ENCODE peak calls at places on chromosomes 3 and 15, in five cellular contexts. D, X, P, J and Q are unnamed samples. For H3K36me3, the result is how much of the 10 kb centered on the place peaks cover.

GRCh38 chr3:3753416-3753815 is 45.8 kb upstream of the LRRN1 start:
- DNase-seq in D (no peak), X (no peak), P (no peak), J (no peak), Q (no peak)

GRCh38 chr3:133792171-133792763 is 13.3 kb upstream of the SRPRB start:
- DNase-seq in D (peak), X (peak), P (peak), J (no peak), Q (peak)

GRCh38 chr15:36545451-36545992 is 33.9 kb upstream of the CDIN1 start:
- DNase-seq in D (no peak), X (no peak), P (no peak), J (no peak), Q (no peak)

GRCh38 chr3:172009736-172010254 is 29.6 kb upstream of the FNDC3B start:
- DNase-seq in D (no peak), X (no peak), P (no peak), J (no peak), Q (no peak)

GRCh38 chr3:180755553-180755952 is 76.3 kb upstream of the CCDC39 start:
- DNase-seq in D (no peak), X (no peak), P (no peak), J (no peak), Q (no peak)

GRCh38 chr15:36126194-36126593 is 453.2 kb upstream of the CDIN1 start:
- DNase-seq in D (no peak), X (no peak), P (no peak), J (no peak), Q (no peak)

GRCh38 chr15:90648137-90649070 is 68.7 kb upstream of the BLM start:
- DNase-seq in D (peak), X (peak), P (peak), J (peak), Q (peak)

GRCh38 chr3:122568755-122569154 is 4.6 kb downstream of the DTX3L start:
- DNase-seq in D (no peak), X (no peak), P (no peak), J (no peak), Q (no peak)

GRCh38 chr3:50246517-50246954 is 10.5 kb downstream of the GNAI2 start:
- DNase-seq in D (no peak), X (peak), P (peak), J (no peak), Q (peak)

GRCh38 chr3:134353171-134353825 is 20.9 kb downstream of the AMOTL2 start:
- DNase-seq in D (no peak), X (no peak), P (no peak), J (no peak), Q (peak)

GRCh38 chr15:78069052-78069414 is 8.5 kb downstream of the TBC1D2B start:
- DNase-seq in D (no peak), X (no peak), P (no peak), J (no peak), Q (no peak)

GRCh38 chr3:171393032-171393744 is 67.0 kb downstream of the TNIK start:
- DNase-seq in D (no peak), X (peak), P (peak), J (no peak), Q (no peak)

GRCh38 chr3:64190517-64191515 is 34.5 kb downstream of the PRICKLE2 start:
- DNase-seq in D (no peak), X (peak), P (peak), J (no peak), Q (peak)

GRCh38 chr3:13420051-13420816 is at the start of gene NUP210:
- DNase-seq in D (peak), X (no peak), P (no peak), J (peak), Q (no peak)

GRCh38 chr3:40044487-40044886 is 235.1 kb downstream of the MYRIP start:
- DNase-seq in D (no peak), X (no peak), P (peak), J (no peak), Q (peak)

GRCh38 chr3:89504432-89504831 is 397.0 kb downstream of the EPHA3 start:
- DNase-seq in D (no peak), X (no peak), P (no peak), J (no peak), Q (no peak)

GRCh38 chr3:193134895-193135294 is 106.1 kb upstream of the PLAAT1 start:
- DNase-seq in D (no peak), X (peak), P (peak), J (no peak), Q (peak)

GRCh38 chr15:61517776-61518175 is 288.7 kb upstream of the RORA start:
- DNase-seq in D (no peak), X (no peak), P (no peak), J (no peak), Q (peak)

GRCh38 chr3:102511168-102511567 is 76.4 kb downstream of the ZPLD1 start:
- DNase-seq in D (no peak), X (no peak), P (no peak), J (no peak), Q (no peak)

GRCh38 chr3:108181172-108181571 is 41.1 kb downstream of the IFT57 start:
- DNase-seq in D (no peak), X (no peak), P (no peak), J (no peak), Q (no peak)

GRCh38 chr3:182740710-182741109 is 52.6 kb upstream of the ATP11B start:
- DNase-seq in D (no peak), X (no peak), P (no peak), J (no peak), Q (peak)

GRCh38 chr3:171458056-171458856 is 1.9 kb downstream of the TNIK start:
- DNase-seq in D (peak), X (no peak), P (peak), J (no peak), Q (no peak)

GRCh38 chr15:66094331-66094730 is 159.2 kb downstream of the MEGF11 start:
- DNase-seq in D (no peak), X (no peak), P (no peak), J (no peak), Q (no peak)

GRCh38 chr3:18655827-18656226 is 230.7 kb upstream of the SATB1 start:
- DNase-seq in D (no peak), X (no peak), P (no peak), J (no peak), Q (no peak)

GRCh38 chr3:18126772-18127171 is 298.4 kb downstream of the SATB1 start:
- DNase-seq in D (no peak), X (no peak), P (no peak), J (no peak), Q (no peak)

GRCh38 chr3:40073310-40074007 is 236.0 kb upstream of the EIF1B start:
- DNase-seq in D (no peak), X (no peak), P (no peak), J (no peak), Q (peak)

GRCh38 chr3:76724075-76724474 is 315.8 kb upstream of the ROBO2 start:
- DNase-seq in D (no peak), X (no peak), P (no peak), J (no peak), Q (no peak)

GRCh38 chr3:182118081-182118480 is 406.4 kb downstream of the SOX2 start:
- DNase-seq in D (no peak), X (no peak), P (peak), J (no peak), Q (no peak)

GRCh38 chr3:65398953-65399352 is 639.8 kb downstream of the MAGI1 start:
- DNase-seq in D (no peak), X (peak), P (peak), J (no peak), Q (no peak)

DNA sequence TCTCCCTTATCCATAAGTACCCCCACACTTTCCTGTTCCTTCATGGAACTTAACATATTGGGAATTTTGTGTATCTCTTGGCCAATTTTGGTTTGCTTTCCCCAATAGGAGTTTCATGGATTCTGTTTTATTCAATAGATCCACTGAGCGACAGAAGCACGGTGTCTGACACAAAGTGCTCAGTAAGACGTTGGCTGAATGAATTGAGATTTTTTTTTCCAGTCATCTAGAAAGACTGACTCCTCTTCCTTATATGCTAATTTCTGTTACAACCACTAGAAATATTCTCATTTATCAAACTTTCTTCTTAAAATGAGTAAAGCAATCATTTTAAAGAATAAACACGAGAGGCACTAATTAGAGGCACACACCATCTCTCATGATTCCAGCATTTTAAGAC is 48.1 kb downstream of the UBP1 start:
- DNase-seq in D (no peak), X (no peak), P (no peak), J (no peak), Q (no peak)
- H3K36me3 ChIP-seq in D (half or more), X (under half), P (half or more), J (half or more), Q (under half)

GRCh38 chr15:100910556-100910955 is 8.6 kb upstream of the LRRK1 start:
- DNase-seq in D (no peak), X (no peak), P (no peak), J (no peak), Q (no peak)
- H4K91ac ChIP-seq in D (no peak), X (no peak), P (no peak), J (no peak), Q (no peak)

GRCh38 chr3:49092948-49093852 is 671 bp downstream of the QRICH1 start:
- DNase-seq in D (peak), X (peak), P (peak), J (peak), Q (peak)
- H3K14ac ChIP-seq in D (peak), X (peak), P (peak), J (peak), Q (peak)

GRCh38 chr3:155870945-155871745 is 695 bp downstream of the GMPS start:
- DNase-seq in D (peak), X (no peak), P (no peak), J (peak), Q (peak)
- H3K36me3 ChIP-seq in D (under half), X (under half), P (under half), J (under half), Q (under half)